ENCODE peak calls at places on chromosomes 3 and 15, in six cellular contexts. N is stomach, G is HCT116, Z is upper lobe of left lung, Y is Panc1, S is breast epithelium. M is an unnamed sample.

GRCh38 chr15:49215768-49216739 is 46.0 kb downstream of the GALK2 start:
- DNase-seq in S (no peak), Y (no peak), Z (no peak), G (peak; percentile 16), N (peak; percentile 43), M (peak; percentile 11)

GRCh38 chr3:31567036-31567435 is 34.3 kb downstream of the STT3B start:
- DNase-seq in N (no peak), Y (no peak), G (no peak), Z (no peak), S (no peak), M (no peak)

GRCh38 chr3:36635731-36636130 is 128.6 kb downstream of the DCLK3 start:
- DNase-seq in S (no peak), N (no peak), Y (no peak), G (no peak), Z (no peak), M (no peak)

GRCh38 chr3:31880020-31880419 is 101.0 kb downstream of the OSBPL10 start:
- DNase-seq in N (no peak), G (no peak), S (no peak), Y (no peak), Z (no peak), M (no peak)

GRCh38 chr3:172396400-172396799 is 51.9 kb downstream of the GHSR start:
- DNase-seq in G (no peak), Y (no peak), Z (no peak), N (no peak), S (no peak), M (no peak)

GRCh38 chr3:185582871-185583270 is 3.2 kb upstream of the SENP2 start:
- DNase-seq in Z (no peak), N (no peak), Y (no peak), G (no peak), S (no peak), M (no peak)

GRCh38 chr15:71957026-71957425 is 146.7 kb downstream of the NR2E3 start:
- DNase-seq in N (no peak), S (no peak), Z (no peak), Y (no peak), G (no peak), M (no peak)

GRCh38 chr3:96958856-96959255 is 144.5 kb downstream of the EPHA6 start:
- DNase-seq in Y (no peak), Z (no peak), G (no peak), S (no peak), N (no peak), M (no peak)

GRCh38 chr3:180918542-180918941 is 6.1 kb downstream of the FXR1 start:
- DNase-seq in N (no peak), G (no peak), S (no peak), Y (no peak), Z (no peak), M (no peak)

GRCh38 chr15:76065793-76066192 is 6.0 kb downstream of the TMEM266 start:
- DNase-seq in Y (no peak), S (no peak), G (no peak), N (no peak), Z (no peak), M (no peak)
- H3K27me3 ChIP-seq in Y (peaks cover 37% of the 10 kb centered on the region), S (no peaks in the 10 kb centered on the region), G (peaks cover 22% of the 10 kb centered on the region), N (no peaks in the 10 kb centered on the region), Z (no peaks in the 10 kb centered on the region), M (peaks cover 50% of the 10 kb centered on the region)

GRCh38 chr15:41331281-41331680 is 1.1 kb downstream of the OIP5 start:
- DNase-seq in Z (no peak), N (no peak), Y (no peak), G (no peak), S (no peak), M (no peak)

GRCh38 chr15:41331833-41332787 is at the start of gene OIP5:
- DNase-seq in Z (peak; percentile 93), G (peak; percentile 99), S (peak; percentile 96), Y (peak; percentile 99), N (peak; percentile 99), M (peak; percentile 98)

GRCh38 chr15:41334293-41335120 is 1.8 kb downstream of the NUSAP1 start:
- DNase-seq in Z (no peak), N (no peak), S (no peak), Y (no peak), G (no peak), M (no peak)

GRCh38 chr15:41336549-41336948 is 3.9 kb downstream of the NUSAP1 start:
- DNase-seq in S (no peak), Y (no peak), Z (no peak), G (no peak), N (no peak), M (no peak)

DNA sequence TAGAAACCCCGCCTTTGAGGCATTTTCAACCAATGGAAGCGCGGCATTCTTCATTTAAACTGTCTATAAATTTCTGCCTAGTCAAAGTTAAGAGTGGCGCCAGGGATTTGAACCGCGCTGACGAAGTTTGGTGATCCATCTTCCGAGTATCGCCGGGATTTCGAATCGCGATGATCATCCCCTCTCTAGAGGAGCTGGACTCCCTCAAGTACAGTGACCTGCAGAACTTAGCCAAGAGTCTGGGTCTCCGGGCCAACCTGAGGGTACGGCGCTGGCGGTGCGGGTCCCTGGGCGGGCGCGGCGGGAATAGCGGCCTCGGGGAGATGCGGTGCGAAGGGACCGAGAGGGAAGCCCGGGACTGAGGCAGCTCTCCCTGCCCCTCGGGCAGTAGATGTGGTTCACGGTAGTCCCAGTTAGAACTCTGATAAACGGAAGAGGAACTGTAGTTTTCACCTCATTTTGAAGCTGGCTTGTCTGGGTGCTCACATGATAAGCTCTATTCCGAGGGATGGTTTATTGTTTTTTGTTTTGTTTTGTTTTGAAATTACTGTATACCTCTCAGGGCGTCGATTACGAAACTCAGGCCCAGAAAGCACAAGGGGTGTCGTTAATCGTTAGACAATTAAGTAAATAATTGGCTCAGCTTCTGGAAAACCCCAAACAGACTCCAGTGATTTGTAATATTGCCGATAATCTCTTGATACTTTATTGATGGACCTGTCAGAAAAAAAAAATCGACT is at the start of gene NUSAP1:
- DNase-seq in S (no peak), Y (no peak), N (no peak), G (no peak), Z (peak; percentile 88), M (no peak)
- TF ChIP-seq POLR2AphosphoS5 in S (no peak), Y (peak; percentile 95), N (no peak), G (peak; percentile 88), Z (no peak), M (peak; percentile 80)

DNA sequence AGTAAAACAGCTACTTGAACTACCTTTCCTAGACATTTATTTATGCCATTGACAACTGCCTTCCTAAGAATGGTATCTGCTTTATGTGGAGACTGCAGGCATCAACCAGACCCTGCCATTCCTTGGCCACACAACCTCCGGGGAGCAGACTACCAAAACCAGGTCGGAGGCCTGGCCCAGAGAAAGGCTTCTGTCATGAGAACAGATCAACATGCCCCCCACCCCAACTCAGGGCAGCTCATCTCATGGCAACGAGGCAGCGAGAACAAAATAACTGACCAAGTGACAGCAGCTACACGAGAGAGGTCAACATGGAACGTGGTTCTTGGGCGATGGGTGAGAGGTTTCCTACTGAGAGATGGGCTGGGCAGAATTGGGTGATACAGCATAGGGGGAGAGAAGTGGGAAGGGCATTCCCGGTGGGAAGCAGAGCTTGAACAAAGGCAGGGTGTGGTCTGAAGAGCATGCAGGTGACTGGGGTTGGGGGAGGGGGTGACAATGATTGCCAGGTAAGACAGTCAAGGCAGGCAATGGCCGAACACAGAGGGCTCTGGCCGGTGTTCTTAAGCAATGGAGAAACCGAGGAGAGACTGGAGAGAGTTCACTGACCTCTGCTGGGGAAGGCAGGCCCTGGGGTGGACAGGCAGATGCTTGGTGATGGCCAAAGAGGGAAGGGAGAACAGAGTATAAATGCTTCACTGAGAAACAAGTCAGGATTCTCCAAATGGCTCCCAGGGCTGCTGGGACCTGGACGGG is 33.9 kb downstream of the CCDC12 start:
- DNase-seq in Y (no peak), S (no peak), N (no peak), Z (no peak), G (no peak), M (peak; percentile 6)
- H3K4me1 ChIP-seq in Y (peaks cover 34% of the 10 kb centered on the region), S (peaks cover 14% of the 10 kb centered on the region), N (peaks cover 78% of the 10 kb centered on the region), Z (peaks cover 76% of the 10 kb centered on the region), G (peaks cover 59% of the 10 kb centered on the region), M (peaks cover 80% of the 10 kb centered on the region)

GRCh38 chr3:49253512-49253911 is 23.5 kb downstream of the C3orf62 start:
- DNase-seq in Y (no peak), S (no peak), Z (no peak), G (no peak), N (no peak), M (no peak)
- H3K27me3 ChIP-seq in Y (no peaks in the 10 kb centered on the region), S (no peaks in the 10 kb centered on the region), Z (no peaks in the 10 kb centered on the region), G (no peaks in the 10 kb centered on the region), N (no peaks in the 10 kb centered on the region), M (no peaks in the 10 kb centered on the region)

GRCh38 chr3:170002231-170002630 is 35.6 kb upstream of the GPR160 start:
- DNase-seq in N (no peak), G (no peak), Z (no peak), S (no peak), Y (no peak), M (no peak)

GRCh38 chr3:170003881-170004356 is 33.9 kb upstream of the GPR160 start:
- DNase-seq in Y (no peak), G (no peak), N (no peak), S (no peak), Z (no peak), M (no peak)

GRCh38 chr3:170010498-170010897 is 27.3 kb upstream of the GPR160 start:
- DNase-seq in S (no peak), G (no peak), Y (no peak), Z (no peak), N (no peak), M (no peak)

GRCh38 chr3:170002829-170003228 is 35.0 kb upstream of the GPR160 start:
- DNase-seq in Z (no peak), Y (no peak), G (no peak), S (no peak), N (no peak), M (no peak)

GRCh38 chr3:170007031-170007663 is 30.6 kb upstream of the GPR160 start:
- DNase-seq in N (no peak), G (no peak), S (no peak), Z (no peak), Y (no peak), M (no peak)
- TF ChIP-seq POLR2AphosphoS5 in N (no peak), G (no peak), S (no peak), Z (peak; percentile 28), Y (no peak), M (no peak)

GRCh38 chr15:66389859-66390382 is 3.2 kb downstream of the MAP2K1 start:
- DNase-seq in S (no peak), Y (no peak), N (no peak), Z (no peak), G (no peak), M (no peak)
- H3K4me1 ChIP-seq in S (peaks cover 5% of the 10 kb centered on the region), Y (peaks cover 15% of the 10 kb centered on the region), N (peaks cover 31% of the 10 kb centered on the region), Z (peaks cover 46% of the 10 kb centered on the region), G (peaks cover 28% of the 10 kb centered on the region), M (peaks cover 23% of the 10 kb centered on the region)

GRCh38 chr3:71119171-71119570 is 464.4 kb downstream of the FOXP1 start:
- DNase-seq in G (no peak), N (no peak), S (no peak), Y (no peak), Z (no peak), M (no peak)
- H3K27me3 ChIP-seq in G (no peaks in the 10 kb centered on the region), N (no peaks in the 10 kb centered on the region), S (no peaks in the 10 kb centered on the region), Y (no peaks in the 10 kb centered on the region), Z (no peaks in the 10 kb centered on the region), M (no peaks in the 10 kb centered on the region)